ENCODE peak calls at places on chromosomes 7 and 10, in seven cellular contexts. K is bronchial epithelial cell, D is IMR-90, H is right lobe of liver, R is BE2C, J is AG04449, A is Peyer's patch. N is an unnamed sample.

GRCh38 chr10:129761981-129762956 is 201.8 kb downstream of the EBF3 start:
- DNase-seq in R (no peak), H (peak), K (no peak), A (peak), D (no peak), J (no peak), N (no peak)

GRCh38 chr7:45657890-45658715 is 83.9 kb downstream of the ADCY1 start:
- DNase-seq in K (no peak), R (no peak), D (no peak), H (peak), J (no peak), A (no peak), N (no peak)

GRCh38 chr7:134014935-134015334 is 112.2 kb upstream of the LRGUK start:
- DNase-seq in A (no peak), K (peak), J (no peak), H (no peak), R (no peak), D (no peak), N (peak)

GRCh38 chr10:119221201-119221600 is 13.8 kb downstream of the GRK5 start:
- DNase-seq in J (no peak), H (no peak), R (no peak), D (peak), K (no peak), A (no peak), N (no peak)

GRCh38 chr10:77872151-77872946 is 54.2 kb downstream of the DLG5 start:
- DNase-seq in K (no peak), A (no peak), D (peak), J (no peak), R (no peak), H (no peak), N (no peak)

GRCh38 chr10:15068802-15069201 is 19.8 kb downstream of the ACBD7 start:
- DNase-seq in D (peak), A (no peak), K (peak), J (peak), H (no peak), R (no peak), N (peak)

GRCh38 chr10:132296671-132297443 is 10.9 kb downstream of the STK32C start:
- DNase-seq in J (no peak), K (no peak), R (no peak), A (peak), D (no peak), H (peak), N (no peak)

GRCh38 chr7:80771523-80771922 is 133.1 kb downstream of the CD36 start:
- DNase-seq in K (peak), R (no peak), J (no peak), H (no peak), D (peak), A (no peak), N (peak)

GRCh38 chr10:38157270-38157685 is 63.1 kb downstream of the ZNF37A start:
- DNase-seq in D (no peak), R (no peak), J (no peak), K (no peak), A (no peak), H (no peak), N (no peak)

GRCh38 chr10:103765981-103766380 is 89.4 kb downstream of the SH3PXD2A start:
- DNase-seq in H (peak), D (peak), J (no peak), K (peak), A (peak), R (peak), N (no peak)

GRCh38 chr10:68135362-68135761 is 26.1 kb downstream of the MYPN start:
- DNase-seq in R (no peak), K (peak), D (peak), J (no peak), A (no peak), H (no peak), N (peak)

GRCh38 chr10:16519250-16519907 is 2.3 kb downstream of the C1QL3 start:
- DNase-seq in K (no peak), H (no peak), D (no peak), R (no peak), J (no peak), A (no peak), N (no peak)

GRCh38 chr7:47636693-47637175 is 54.8 kb upstream of the TNS3 start:
- DNase-seq in D (no peak), H (no peak), R (no peak), K (no peak), J (no peak), A (no peak), N (no peak)

GRCh38 chr10:74705361-74705980 is 120.9 kb upstream of the KAT6B start:
- DNase-seq in D (no peak), A (no peak), H (no peak), J (no peak), K (no peak), R (no peak), N (no peak)

GRCh38 chr10:96721207-96721572 is 876 bp upstream of the PIK3AP1 start:
- DNase-seq in K (no peak), H (no peak), A (no peak), J (no peak), R (no peak), D (no peak), N (no peak)

GRCh38 chr7:10723832-10724231 is 249.8 kb upstream of the PHF14 start:
- DNase-seq in R (no peak), H (no peak), J (no peak), K (no peak), A (no peak), D (no peak), N (no peak)

GRCh38 chr10:78617633-78618032 is 451.1 kb upstream of the ZMIZ1 start:
- DNase-seq in H (no peak), K (no peak), D (no peak), R (no peak), A (peak), J (no peak), N (no peak)

GRCh38 chr7:150569245-150569644 is 2.1 kb downstream of the GIMAP4 start:
- DNase-seq in R (no peak), H (no peak), J (no peak), A (no peak), K (no peak), D (no peak), N (no peak)
- H3K4me3 ChIP-seq in R (no peak), H (peak), J (no peak), A (peak), K (no peak), D (no peak), N (no peak)

DNA sequence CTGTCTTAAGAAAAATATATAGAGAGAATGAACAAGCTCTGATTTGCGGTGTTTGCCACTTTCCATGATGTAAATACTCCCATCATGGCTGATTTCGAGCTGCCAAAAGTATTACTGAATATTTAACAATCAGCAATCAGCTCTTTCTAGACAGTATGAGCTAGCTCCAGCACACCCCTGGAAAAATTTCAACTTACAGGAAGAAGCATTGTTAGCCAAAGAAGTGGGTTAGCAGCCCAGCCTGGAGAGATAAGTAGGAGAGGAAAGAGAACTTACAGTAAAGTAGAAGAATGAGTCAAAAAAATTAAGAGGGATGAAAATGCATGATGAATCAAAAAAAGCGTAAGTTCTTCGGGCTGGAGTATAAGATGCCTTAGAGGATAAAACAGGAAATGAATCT is 60.6 kb upstream of the ANK3 start:
- DNase-seq in A (no peak), D (no peak), K (no peak), J (no peak), H (no peak), R (no peak), N (no peak)
- TF ChIP-seq CTCF in A (no peak), D (no peak), K (no peak), J (no peak), H (no peak), R (no peak), N (no peak)

GRCh38 chr10:124494050-124494807 is 32.6 kb downstream of the LHPP start:
- DNase-seq in D (no peak), H (no peak), J (no peak), K (no peak), R (no peak), A (no peak), N (peak)
- H3K4me3 ChIP-seq in D (no peak), H (no peak), J (no peak), K (no peak), R (no peak), A (no peak), N (peak)

DNA sequence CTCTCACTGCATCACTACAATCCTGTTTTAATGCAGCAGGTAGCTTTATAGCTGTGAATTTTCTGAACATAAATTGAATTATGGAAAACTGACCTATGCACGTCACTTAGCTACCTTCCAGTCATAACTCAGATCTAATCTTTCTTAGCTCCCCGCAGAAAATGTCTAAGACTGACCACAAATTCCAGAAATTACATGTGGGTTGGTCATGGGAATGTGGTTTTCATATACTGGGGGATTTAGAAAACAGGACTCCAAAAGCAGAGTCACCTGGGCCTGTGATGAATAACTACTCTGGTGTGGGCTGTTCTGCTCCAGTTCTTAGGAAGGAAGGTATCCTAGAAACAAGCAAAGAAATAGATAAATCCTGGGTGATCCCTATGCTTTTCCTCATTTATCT is 178.4 kb upstream of the LRRTM3 start:
- DNase-seq in R (no peak), D (peak), K (peak), H (no peak), A (no peak), J (peak), N (peak)
- TF ChIP-seq CTCF in R (no peak), D (no peak), K (no peak), H (no peak), A (no peak), J (no peak), N (no peak)

GRCh38 chr7:26279405-26279804 is 12.3 kb upstream of the SNX10 start:
- DNase-seq in D (no peak), R (no peak), A (no peak), H (no peak), J (no peak), K (no peak), N (no peak)
- H3K4me3 ChIP-seq in D (no peak), R (no peak), A (no peak), H (no peak), J (no peak), K (no peak), N (no peak)

DNA sequence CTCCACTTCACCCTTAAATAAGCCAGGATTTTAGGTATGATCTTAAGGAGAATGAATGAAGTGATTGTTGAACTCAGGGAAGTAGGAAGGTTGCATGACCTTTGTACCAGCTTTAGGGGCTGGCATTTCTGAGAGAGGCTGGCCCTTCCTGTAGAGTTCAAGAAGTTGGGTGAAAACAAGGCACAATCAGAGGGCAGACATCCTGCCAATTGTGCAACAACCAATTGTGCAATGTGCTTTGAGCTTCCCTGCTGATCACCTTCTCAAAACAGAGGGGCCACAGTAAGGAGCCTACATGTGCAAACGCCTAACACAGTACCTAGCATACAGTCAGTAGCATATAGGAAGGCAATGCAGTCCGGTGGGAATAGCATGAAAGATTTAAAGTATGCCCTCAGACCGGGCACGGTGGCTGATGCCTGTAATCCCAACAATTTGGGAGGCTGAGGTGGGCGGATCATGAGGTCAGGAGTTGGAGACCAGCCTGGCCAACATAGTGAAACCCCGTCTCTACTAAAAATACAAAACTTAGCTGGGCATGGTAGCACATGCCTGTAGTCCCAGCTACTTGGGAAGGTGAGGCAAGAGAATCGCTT is 5.4 kb downstream of the CPVL start:
- DNase-seq in R (no peak), H (no peak), D (no peak), J (no peak), A (peak), K (peak), N (peak)
- TF ChIP-seq CTCF in R (no peak), H (no peak), D (no peak), J (no peak), A (no peak), K (no peak), N (no peak)

GRCh38 chr7:128831178-128831993 is 1.2 kb downstream of the FLNC start:
- DNase-seq in J (no peak), A (no peak), D (peak), H (no peak), R (peak), K (no peak), N (peak)
- H3K4me3 ChIP-seq in J (peak), A (peak), D (peak), H (no peak), R (peak), K (no peak), N (peak)

GRCh38 chr7:123285076-123285700 is 85.4 kb upstream of the SLC13A1 start:
- DNase-seq in H (no peak), R (no peak), J (no peak), D (no peak), K (no peak), A (no peak), N (no peak)
- TF ChIP-seq CTCF in H (no peak), R (peak), J (no peak), D (no peak), K (no peak), A (no peak), N (no peak)

N was measured in choroid plexus epithelial cell.